ENCODE peak calls at places on chromosomes 16 and 17, in seven cellular contexts. W is ovary, V is A549, I is sigmoid colon, B is stomach, R is tibial nerve, Z is suprapubic skin. X is an unnamed sample.

GRCh38 chr17:7588553-7589203 is 1.2 kb downstream of the SOX15 start:
- DNase-seq in W (no peak), V (no peak), I (no peak), B (no peak), R (no peak), Z (no peak), X (no peak)

GRCh38 chr17:74441537-74441936 is 9.6 kb downstream of the GPRC5C start:
- DNase-seq in W (no peak), V (no peak), I (no peak), B (no peak), R (no peak), Z (no peak), X (no peak)

GRCh38 chr17:75270218-75270965 is 639 bp downstream of the MIF4GD start:
- DNase-seq in W (peak), V (peak), I (peak), B (peak), R (no peak), Z (peak), X (no peak)

GRCh38 chr17:42041619-42042018 is 8.8 kb downstream of the C17orf113 start:
- DNase-seq in W (no peak), V (no peak), I (no peak), B (no peak), R (no peak), Z (no peak), X (no peak)

GRCh38 chr16:89936981-89937380 is 11.6 kb upstream of the DEF8 start:
- DNase-seq in W (no peak), V (no peak), I (no peak), B (no peak), R (no peak), Z (no peak), X (no peak)

GRCh38 chr17:73401911-73402310 is 90.1 kb upstream of the CDC42EP4 start:
- DNase-seq in W (peak), V (no peak), I (no peak), B (no peak), R (no peak), Z (no peak), X (no peak)

GRCh38 chr16:11670171-11671131 is 2.2 kb downstream of the SNN start:
- DNase-seq in W (peak), V (no peak), I (no peak), B (no peak), R (no peak), Z (no peak), X (no peak)

GRCh38 chr16:83898463-83899271 is at the start of gene MLYCD:
- DNase-seq in W (peak), V (peak), I (peak), B (peak), R (peak), Z (peak), X (peak)

GRCh38 chr17:80918731-80919130 is 72.9 kb upstream of the CHMP6 start:
- DNase-seq in W (no peak), V (no peak), I (peak), B (no peak), R (no peak), Z (no peak), X (no peak)

DNA sequence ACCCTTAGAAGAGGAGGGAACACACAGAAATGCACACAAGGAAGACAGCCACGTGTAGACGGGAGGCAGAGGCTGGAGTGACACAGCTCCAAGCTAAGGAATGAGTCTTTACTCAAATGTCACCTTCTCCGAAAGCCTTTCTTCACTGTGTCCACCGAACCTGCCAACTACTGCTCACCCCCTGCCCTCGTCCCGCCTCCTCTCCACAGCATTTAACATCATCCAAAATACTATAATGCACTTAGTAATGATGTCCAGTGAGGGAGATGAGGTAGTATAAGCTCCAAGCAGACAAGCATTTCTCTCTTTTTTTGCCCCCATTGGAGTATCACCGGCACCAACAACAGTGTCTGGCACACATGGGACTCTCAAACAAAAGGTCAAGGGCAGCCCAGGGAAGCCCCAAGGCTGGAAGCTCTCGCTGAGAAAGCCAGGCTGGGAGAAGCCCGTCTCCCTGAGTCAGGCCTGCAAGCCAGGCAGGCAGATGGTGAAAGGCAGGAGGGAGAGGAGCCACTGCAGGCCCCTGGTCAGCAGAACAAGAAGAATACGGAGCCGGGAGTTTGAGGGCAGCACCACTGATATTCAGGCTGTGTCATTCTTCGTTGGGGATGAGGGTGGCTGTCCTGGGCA is 25.9 kb downstream of the ZFHX3 start:
- DNase-seq in W (no peak), V (no peak), I (peak), B (no peak), R (no peak), Z (no peak), X (no peak)
- H3K27ac ChIP-seq in W (no peak), V (peak), I (peak), B (no peak), R (peak), Z (no peak), X (no peak)

DNA sequence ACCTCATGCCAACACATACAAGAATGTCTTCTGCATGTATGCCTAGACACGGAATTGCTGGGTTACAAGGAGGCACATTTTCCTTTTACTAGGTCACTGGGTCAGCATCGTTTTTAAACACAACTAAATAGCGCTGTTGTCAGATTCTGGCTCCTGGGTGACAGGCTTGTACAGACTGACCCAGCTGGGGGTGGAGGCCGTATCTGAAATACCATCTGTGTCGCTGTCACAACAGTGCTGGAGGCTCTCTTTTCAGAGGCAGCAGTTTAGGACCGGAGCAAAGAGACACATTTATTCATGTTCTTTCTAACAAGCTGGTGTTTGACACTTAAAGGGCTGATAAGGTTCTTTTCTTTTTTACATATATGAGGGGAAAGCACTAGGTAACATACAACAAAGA is 403.0 kb upstream of the ASIC2 start:
- DNase-seq in W (no peak), V (no peak), I (no peak), B (no peak), R (no peak), Z (no peak), X (no peak)
- TF ChIP-seq EP300 in W (no peak), V (no peak), I (no peak), B (no peak), R (no peak), Z (no peak), X (no peak)

GRCh38 chr16:10447289-10447688 is 61.4 kb downstream of the ATF7IP2 start:
- DNase-seq in W (no peak), V (no peak), I (no peak), B (no peak), R (no peak), Z (no peak), X (no peak)

DNA sequence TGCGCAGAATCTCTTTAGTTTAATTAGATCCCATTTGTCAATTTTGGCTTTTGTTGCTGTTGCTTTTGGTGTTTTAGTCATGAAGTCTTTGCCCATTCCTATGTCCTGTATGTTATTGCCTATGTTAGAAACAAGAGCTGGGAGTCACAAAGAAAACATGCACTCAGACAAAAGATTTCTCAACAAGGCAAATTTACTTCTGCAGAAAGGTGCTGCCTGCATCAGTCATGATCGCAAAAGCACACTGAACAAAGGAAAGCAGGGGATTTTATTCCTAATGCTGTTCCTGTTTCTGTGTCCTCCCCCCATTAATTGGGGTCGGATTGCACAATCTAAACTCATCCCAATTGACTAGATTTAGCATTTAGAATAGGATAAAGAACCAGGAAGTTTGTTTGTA is 55.9 kb downstream of the ATF7IP2 start:
- DNase-seq in W (no peak), V (no peak), I (no peak), B (no peak), R (no peak), Z (no peak), X (no peak)
- H3K27ac ChIP-seq in W (no peak), V (no peak), I (no peak), B (no peak), R (no peak), Z (no peak), X (no peak)

GRCh38 chr16:52435573-52435972 is 111.4 kb downstream of the TOX3 start:
- DNase-seq in W (no peak), V (no peak), I (no peak), B (no peak), R (no peak), Z (no peak), X (no peak)
- TF ChIP-seq EP300 in W (no peak), V (no peak), I (no peak), B (no peak), R (no peak), Z (no peak), X (no peak)